ENCODE peak calls at places on chromosome 13, in five cellular contexts. D is heart left ventricle, P is mammary epithelial cell, M is IMR-90, B is BJ. A is an unnamed sample.

GRCh38 chr13:83449666-83450395 is 432.4 kb downstream of the SLITRK1 start:
- DNase-seq in D (no peak), P (peak), M (peak), B (peak), A (peak)

GRCh38 chr13:99991013-99991805 is 9.6 kb downstream of the ZIC2 start:
- DNase-seq in D (no peak), P (no peak), M (no peak), B (no peak), A (no peak)

GRCh38 chr13:110211046-110211445 is 95.9 kb downstream of the COL4A1 start:
- DNase-seq in D (no peak), P (no peak), M (no peak), B (no peak), A (no peak)

GRCh38 chr13:28464861-28465260 is 30.1 kb downstream of the FLT1 start:
- DNase-seq in D (no peak), P (no peak), M (no peak), B (no peak), A (no peak)

GRCh38 chr13:32940601-32941000 is 75.6 kb upstream of the KL start:
- DNase-seq in D (peak), P (no peak), M (peak), B (no peak), A (no peak)

GRCh38 chr13:99357149-99357596 is 50.0 kb upstream of the GPR183 start:
- DNase-seq in D (no peak), P (no peak), M (peak), B (no peak), A (no peak)

GRCh38 chr13:32905864-32906180 is 110.4 kb upstream of the KL start:
- DNase-seq in D (peak), P (no peak), M (peak), B (no peak), A (no peak)

GRCh38 chr13:26518433-26519084 is 38.9 kb upstream of the WASF3 start:
- DNase-seq in D (no peak), P (no peak), M (no peak), B (no peak), A (no peak)

GRCh38 chr13:61151062-61151461 is 264.6 kb downstream of the PCDH20 start:
- DNase-seq in D (no peak), P (no peak), M (no peak), B (no peak), A (no peak)

GRCh38 chr13:102642475-102642874 is 45.7 kb downstream of the TPP2 start:
- DNase-seq in D (peak), P (no peak), M (no peak), B (no peak), A (no peak)

GRCh38 chr13:98738213-98738612 is 14.3 kb downstream of the SLC15A1 start:
- DNase-seq in D (no peak), P (no peak), M (no peak), B (no peak), A (no peak)

GRCh38 chr13:93249259-93249917 is 22.8 kb downstream of the GPC6 start:
- DNase-seq in D (no peak), P (peak), M (peak), B (no peak), A (peak)

GRCh38 chr13:109816979-109817275 is 30.5 kb upstream of the IRS2 start:
- DNase-seq in D (no peak), P (no peak), M (peak), B (peak), A (no peak)

GRCh38 chr13:28489975-28490550 is 4.9 kb downstream of the FLT1 start:
- DNase-seq in D (peak), P (no peak), M (no peak), B (no peak), A (no peak)

GRCh38 chr13:36130542-36131214 is 504 bp downstream of the DCLK1 start:
- DNase-seq in D (peak), P (no peak), M (no peak), B (no peak), A (no peak)

GRCh38 chr13:30843548-30843947 is 62.5 kb upstream of the MEDAG start:
- DNase-seq in D (no peak), P (no peak), M (no peak), B (no peak), A (no peak)

GRCh38 chr13:43782686-43783085 is 4.1 kb downstream of the ENOX1 start:
- DNase-seq in D (no peak), P (peak), M (no peak), B (no peak), A (no peak)

GRCh38 chr13:50200988-50201387 is 185.7 kb downstream of the KCNRG start:
- DNase-seq in D (no peak), P (no peak), M (no peak), B (no peak), A (no peak)

GRCh38 chr13:99380921-99381645 is 73.9 kb upstream of the GPR183 start:
- DNase-seq in D (no peak), P (no peak), M (peak), B (no peak), A (no peak)

GRCh38 chr13:110270507-110270906 is 36.5 kb downstream of the COL4A1 start:
- DNase-seq in D (no peak), P (no peak), M (no peak), B (no peak), A (no peak)

GRCh38 chr13:71374471-71375041 is 492.4 kb downstream of the DACH1 start:
- DNase-seq in D (no peak), P (no peak), M (no peak), B (no peak), A (peak)

GRCh38 chr13:41177616-41178015 is 16.8 kb downstream of the KBTBD7 start:
- DNase-seq in D (no peak), P (no peak), M (no peak), B (no peak), A (no peak)

GRCh38 chr13:109309625-109310363 is 476.6 kb downstream of the IRS2 start:
- DNase-seq in D (no peak), P (no peak), M (no peak), B (no peak), A (no peak)

GRCh38 chr13:63463782-63464610 is 2048.3 kb upstream of the PCDH20 start:
- DNase-seq in D (no peak), P (peak), M (no peak), B (no peak), A (peak)

GRCh38 chr13:112072531-112073244 is 5.7 kb downstream of the SOX1 start:
- DNase-seq in D (no peak), P (no peak), M (no peak), B (no peak), A (no peak)

GRCh38 chr13:79382545-79383275 is 23.3 kb downstream of the RBM26 start:
- DNase-seq in D (no peak), P (peak), M (no peak), B (no peak), A (peak)

GRCh38 chr13:48594080-48594815 is 59.5 kb upstream of the CYSLTR2 start:
- DNase-seq in D (no peak), P (no peak), M (no peak), B (no peak), A (no peak)

GRCh38 chr13:23159205-23159586 is 21.6 kb upstream of the SGCG start:
- DNase-seq in D (no peak), P (no peak), M (peak), B (no peak), A (peak)

GRCh38 chr13:37443538-37443937 is 155.0 kb downstream of the POSTN start:
- DNase-seq in D (no peak), P (peak), M (peak), B (peak), A (peak)

GRCh38 chr13:42715909-42716308 is 65.5 kb upstream of the FAM216B start:
- DNase-seq in D (no peak), P (no peak), M (no peak), B (no peak), A (no peak)

GRCh38 chr13:42720858-42721219 is 60.5 kb upstream of the FAM216B start:
- DNase-seq in D (no peak), P (no peak), M (no peak), B (no peak), A (no peak)

GRCh38 chr13:42722883-42723539 is 58.4 kb upstream of the FAM216B start:
- DNase-seq in D (no peak), P (no peak), M (no peak), B (no peak), A (no peak)

GRCh38 chr13:42720116-42720857 is 61.1 kb upstream of the FAM216B start:
- DNase-seq in D (no peak), P (peak), M (peak), B (peak), A (peak)
- TF ChIP-seq CTCF in D (no peak), P (no peak), M (no peak), B (no peak), A (peak)

DNA sequence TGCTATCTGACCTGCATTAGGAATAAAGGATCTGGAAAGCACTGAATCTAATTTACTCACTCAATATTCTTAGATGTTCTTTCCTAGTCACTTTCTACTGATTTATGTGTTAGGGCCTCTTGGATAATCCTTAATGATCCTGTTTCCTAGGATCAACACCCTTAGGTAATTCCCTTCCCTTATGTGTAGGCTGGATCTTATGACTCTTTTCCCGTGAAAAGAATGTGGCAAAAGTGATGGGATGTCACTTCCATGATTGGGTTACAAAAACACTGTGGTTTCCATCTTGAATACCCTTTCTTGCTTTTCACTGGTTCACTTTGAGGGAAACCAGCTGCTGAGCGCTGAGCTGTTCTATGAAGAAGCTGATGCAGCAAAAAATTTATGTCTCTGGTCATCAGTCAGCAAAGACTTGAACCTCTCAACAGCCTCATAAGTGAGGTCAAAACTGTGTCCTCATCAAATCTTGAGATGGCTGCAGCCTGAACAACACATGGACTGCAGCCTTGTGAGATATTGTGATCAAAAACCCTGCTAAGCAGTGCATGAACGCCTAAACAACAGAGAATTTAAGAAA is 609.4 kb downstream of the OLFM4 start:
- DNase-seq in D (no peak), P (no peak), M (no peak), B (no peak), A (no peak)
- TF ChIP-seq CTCF in D (no peak), P (no peak), M (no peak), B (no peak), A (no peak)

GRCh38 chr13:21032656-21033055 is 28.7 kb downstream of the LATS2 start:
- DNase-seq in D (peak), P (no peak), M (no peak), B (no peak), A (no peak)

GRCh38 chr13:21033224-21033855 is 28.0 kb downstream of the LATS2 start:
- DNase-seq in D (peak), P (peak), M (no peak), B (peak), A (no peak)

GRCh38 chr13:21033866-21034601 is 27.4 kb downstream of the LATS2 start:
- DNase-seq in D (no peak), P (peak), M (no peak), B (no peak), A (no peak)

GRCh38 chr13:21037656-21038055 is 23.7 kb downstream of the LATS2 start:
- DNase-seq in D (no peak), P (no peak), M (no peak), B (no peak), A (no peak)

GRCh38 chr13:21034602-21035190 is 26.7 kb downstream of the LATS2 start:
- DNase-seq in D (no peak), P (no peak), M (no peak), B (no peak), A (no peak)
- TF ChIP-seq CTCF in D (peak), P (no peak), M (peak), B (no peak), A (no peak)

DNA sequence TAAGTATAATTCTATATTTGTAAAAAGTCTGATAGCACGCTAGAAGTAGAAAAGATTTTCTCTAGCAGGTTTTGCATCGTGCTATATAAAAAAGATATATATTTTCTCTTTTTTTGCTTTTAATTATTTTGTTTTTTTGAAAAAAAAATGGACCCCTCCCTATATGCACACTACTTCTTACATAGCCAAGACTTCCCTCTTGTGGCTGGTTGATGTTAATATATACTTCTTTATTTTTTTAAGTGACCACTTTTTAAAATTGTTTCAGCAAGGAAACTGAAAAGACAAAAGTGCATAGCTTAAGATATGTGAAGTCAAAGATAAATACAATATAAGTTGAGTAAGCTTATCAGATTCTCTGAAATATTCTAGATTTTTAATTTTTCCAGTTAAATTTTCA is 1202.8 kb downstream of the DIAPH3 start:
- DNase-seq in D (no peak), P (no peak), M (peak), B (no peak), A (no peak)
- TF ChIP-seq CTCF in D (peak), P (peak), M (peak), B (no peak), A (peak)

A was measured in foreskin keratinocyte.